ENCODE peak calls at places on chromosomes 13 and 19, in eight cellular contexts. K, C, M, L, Z, W, H and Q are unnamed samples.

GRCh38 chr13:22801402-22802003 is 379.3 kb upstream of the SGCG start:
- DNase-seq in W (no peak), L (no peak), H (no peak), C (no peak), Z (no peak), M (no peak), K (peak; percentile 19), Q (no peak)

GRCh38 chr19:35086455-35086854 is 29.2 kb upstream of the FXYD3 start:
- DNase-seq in H (no peak), C (no peak), L (no peak), K (no peak), M (no peak), W (no peak), Z (no peak), Q (no peak)

GRCh38 chr13:72255908-72256307 is 388.9 kb upstream of the DACH1 start:
- DNase-seq in W (no peak), H (peak; percentile 70), C (no peak), L (no peak), K (peak; percentile 21), M (no peak), Z (no peak), Q (no peak)

GRCh38 chr19:39481229-39481545 is 549 bp downstream of the TIMM50 start:
- DNase-seq in Z (no peak), C (no peak), K (no peak), W (no peak), M (no peak), L (no peak), H (no peak), Q (no peak)

GRCh38 chr19:13781547-13781946 is 7.3 kb downstream of the C19orf53 start:
- DNase-seq in H (peak; percentile 28), Z (no peak), M (no peak), C (peak; percentile 70), K (no peak), L (peak; percentile 33), W (no peak), Q (no peak)

GRCh38 chr19:55336101-55336500 is 3.6 kb upstream of the KMT5C start:
- DNase-seq in M (no peak), H (no peak), Z (no peak), L (no peak), K (no peak), W (no peak), C (no peak), Q (no peak)

GRCh38 chr13:41577437-41577836 is 120.1 kb downstream of the RGCC start:
- DNase-seq in Z (no peak), H (no peak), M (no peak), L (no peak), W (no peak), K (no peak), C (no peak), Q (no peak)

GRCh38 chr13:49436890-49437289 is 7.0 kb downstream of the CAB39L start:
- DNase-seq in W (no peak), L (no peak), K (no peak), H (peak; percentile 77), Z (no peak), M (no peak), C (no peak), Q (no peak)

GRCh38 chr19:9597027-9597426 is 12.7 kb upstream of the ZNF121 start:
- DNase-seq in Z (no peak), K (no peak), H (no peak), M (no peak), C (no peak), W (no peak), L (no peak), Q (no peak)

GRCh38 chr19:32902448-32902847 is 32.9 kb upstream of the SLC7A9 start:
- DNase-seq in M (no peak), C (peak; percentile 73), Z (no peak), K (no peak), H (no peak), W (no peak), L (no peak), Q (no peak)

GRCh38 chr13:28609936-28610335 is 49.0 kb upstream of the POMP start:
- DNase-seq in M (no peak), W (no peak), K (no peak), H (no peak), L (no peak), C (no peak), Z (no peak), Q (no peak)

GRCh38 chr19:12847159-12848139 is 9.1 kb downstream of the MAST1 start:
- DNase-seq in K (peak; percentile 82), W (no peak), Z (peak; percentile 75), H (peak; percentile 58), L (peak; percentile 53), M (peak; percentile 35), C (peak; percentile 93), Q (peak; percentile 70)

GRCh38 chr13:77378662-77379061 is 51.8 kb upstream of the MYCBP2 start:
- DNase-seq in C (no peak), M (no peak), L (no peak), W (no peak), K (no peak), Z (no peak), H (no peak), Q (no peak)

GRCh38 chr13:78610381-78610883 is 7.1 kb upstream of the POU4F1 start:
- DNase-seq in C (no peak), M (no peak), L (no peak), W (no peak), K (no peak), H (no peak), Z (no peak), Q (no peak)

GRCh38 chr13:46612258-46612657 is 59.3 kb downstream of the LRCH1 start:
- DNase-seq in Z (no peak), W (no peak), M (no peak), K (no peak), H (no peak), C (no peak), L (no peak), Q (no peak)

GRCh38 chr13:28181413-28181812 is 43.1 kb downstream of the PAN3 start:
- DNase-seq in W (no peak), C (no peak), L (no peak), Z (no peak), M (no peak), K (no peak), H (no peak), Q (no peak)